ENCODE peak calls at places on chromosome 6, in seven cellular contexts. Z is right lobe of liver; E is heart left ventricle; F is naive thymus-derived CD4-positive, alpha-beta T cell; S is right cardiac atrium; M is CD4-positive, CD25-positive, alpha-beta regulatory T cell; H is upper lobe of right lung. P is an unnamed sample.

GRCh38 chr6:133130863-133131262 is 110.3 kb upstream of the EYA4 start:
- ATAC-seq in M (no peak), E (peak; percentile 98), F (no peak), H (peak; percentile 91), S (peak; percentile 97), Z (peak; percentile 29), P (peak; percentile 71)

GRCh38 chr6:43125119-43125518 is 46.0 kb upstream of the SRF start:
- ATAC-seq in F (no peak), M (no peak), Z (no peak), H (no peak), E (no peak), S (no peak), P (no peak)

GRCh38 chr6:163818719-163819118 is 404.2 kb downstream of the QKI start:
- ATAC-seq in H (no peak), E (no peak), M (no peak), S (no peak), F (no peak), Z (no peak), P (no peak)

GRCh38 chr6:96760153-96760687 is 77.1 kb downstream of the GPR63 start:
- ATAC-seq in E (no peak), S (no peak), F (no peak), Z (no peak), H (no peak), M (no peak), P (no peak)

GRCh38 chr6:16624631-16625299 is 136.5 kb downstream of the ATXN1 start:
- ATAC-seq in E (no peak), Z (no peak), S (no peak), M (no peak), F (no peak), H (no peak), P (no peak)

GRCh38 chr6:56904068-56904467 is 50.8 kb upstream of the BEND6 start:
- ATAC-seq in S (no peak), F (no peak), M (no peak), Z (no peak), E (no peak), H (no peak), P (no peak)

GRCh38 chr6:170245233-170245992 is 45.5 kb downstream of the DLL1 start:
- ATAC-seq in M (no peak), Z (no peak), S (no peak), F (no peak), E (no peak), H (no peak), P (no peak)

GRCh38 chr6:136599324-136600011 is 49.2 kb upstream of the MAP7 start:
- ATAC-seq in Z (no peak), S (no peak), H (no peak), M (no peak), E (peak; percentile 36), F (no peak), P (no peak)

GRCh38 chr6:39952170-39952569 is 17.9 kb upstream of the MOCS1 start:
- ATAC-seq in E (peak; percentile 69), M (no peak), S (peak; percentile 79), H (no peak), Z (peak; percentile 30), F (no peak), P (peak; percentile 34)

GRCh38 chr6:168157272-168158007 is 78.4 kb upstream of the FRMD1 start:
- ATAC-seq in F (no peak), H (no peak), E (no peak), M (no peak), S (peak; percentile 35), Z (no peak), P (peak; percentile 53)

GRCh38 chr6:148770408-148771211 is 23.8 kb downstream of the UST start:
- ATAC-seq in F (no peak), Z (no peak), M (peak; percentile 22), H (peak; percentile 43), S (no peak), E (no peak), P (no peak)

GRCh38 chr6:28634406-28634757 is 108.7 kb downstream of the GPX5 start:
- ATAC-seq in M (no peak), E (no peak), S (no peak), F (no peak), H (no peak), Z (no peak), P (no peak)

GRCh38 chr6:46104209-46104608 is 25.6 kb upstream of the ENPP4 start:
- ATAC-seq in H (no peak), M (no peak), F (no peak), S (no peak), Z (no peak), E (no peak), P (no peak)

GRCh38 chr6:32794510-32794909 is 22.3 kb downstream of the HLA-DOB start:
- ATAC-seq in S (no peak), Z (peak; percentile 10), F (peak; percentile 77), H (peak; percentile 75), E (peak; percentile 73), M (peak; percentile 27), P (no peak)

GRCh38 chr6:111243095-111243494 is 155.8 kb downstream of the SLC16A10 start:
- ATAC-seq in F (no peak), S (no peak), E (no peak), M (no peak), H (no peak), Z (no peak), P (no peak)

GRCh38 chr6:14674867-14675648 is 557.5 kb downstream of the CD83 start:
- ATAC-seq in H (no peak), E (no peak), Z (no peak), F (no peak), S (no peak), M (no peak), P (no peak)

GRCh38 chr6:21390537-21391213 is 202.9 kb upstream of the SOX4 start:
- ATAC-seq in S (no peak), M (no peak), Z (no peak), E (no peak), H (no peak), F (no peak), P (no peak)

GRCh38 chr6:27611451-27611850 is 138.5 kb upstream of the ZNF184 start:
- ATAC-seq in E (no peak), M (no peak), F (no peak), S (no peak), Z (no peak), H (no peak), P (no peak)

GRCh38 chr6:27604986-27605385 is 132.1 kb upstream of the ZNF184 start:
- ATAC-seq in F (no peak), H (no peak), E (no peak), S (no peak), Z (no peak), M (no peak), P (no peak)

GRCh38 chr6:27605401-27606342 is 132.8 kb upstream of the ZNF184 start:
- ATAC-seq in S (no peak), H (no peak), F (no peak), M (no peak), Z (no peak), E (no peak), P (no peak)

DNA sequence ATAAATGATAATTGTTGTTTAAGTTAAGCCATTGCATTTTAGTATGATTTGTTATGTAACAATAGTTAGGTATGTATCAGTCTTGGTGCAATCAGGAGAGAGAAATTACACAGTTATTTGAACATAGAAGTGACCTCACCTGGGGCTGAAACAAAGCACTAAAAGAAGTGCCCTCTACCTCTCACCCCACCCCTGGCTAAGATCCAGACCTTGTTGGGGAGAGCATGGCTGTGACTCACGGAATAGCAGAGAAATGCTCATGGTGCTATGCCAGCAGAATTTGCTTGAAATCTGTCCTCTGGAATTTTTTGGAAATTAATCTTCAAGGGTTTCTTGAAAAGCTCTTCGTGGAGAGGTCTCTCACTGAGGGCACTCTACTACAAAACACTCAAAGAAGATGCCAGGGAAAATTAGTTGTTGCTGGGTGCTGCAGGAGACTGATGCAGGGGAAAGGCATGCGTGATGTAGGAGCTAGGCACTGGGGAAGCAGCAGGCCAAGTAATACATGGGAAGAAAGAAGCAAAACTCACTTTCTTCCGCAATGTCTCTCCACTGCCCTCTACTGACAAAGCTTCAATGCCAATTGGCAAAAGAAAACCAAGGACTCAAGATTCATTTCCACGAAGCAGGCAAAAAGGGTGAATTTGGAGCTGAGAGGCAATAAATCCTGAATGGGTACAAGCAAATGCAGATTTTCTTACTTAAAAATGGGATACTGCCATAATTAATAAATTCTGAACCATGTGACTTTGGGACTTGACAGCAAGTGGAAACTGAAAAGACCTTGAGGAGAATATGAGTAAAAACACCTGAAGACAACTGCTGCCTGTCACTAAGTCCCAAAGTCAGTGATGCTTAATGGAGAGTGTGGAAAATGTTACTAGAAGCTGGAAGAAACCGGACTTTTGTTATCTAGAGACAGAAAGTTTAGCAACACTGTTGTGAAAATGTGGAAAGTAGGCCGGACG is 136.3 kb upstream of the ZNF184 start:
- ATAC-seq in M (no peak), Z (peak; percentile 47), F (no peak), S (no peak), H (peak; percentile 74), E (no peak), P (no peak)
- H3K27me3 ChIP-seq in M (peaks cover 26% of the 10 kb centered on the region), Z (peaks cover 4% of the 10 kb centered on the region), F (peaks cover 7% of the 10 kb centered on the region), S (no peaks in the 10 kb centered on the region), H (peaks cover 43% of the 10 kb centered on the region), E (peaks cover 41% of the 10 kb centered on the region), P (peaks cover 87% of the 10 kb centered on the region)

GRCh38 chr6:10412948-10413849 is 1.7 kb downstream of the TFAP2A start:
- ATAC-seq in M (no peak), S (no peak), E (peak; percentile 35), Z (no peak), F (peak; percentile 2), H (peak; percentile 69), P (peak; percentile 5)

GRCh38 chr6:10411915-10412164 is 3.0 kb downstream of the TFAP2A start:
- ATAC-seq in H (no peak), S (peak; percentile 46), F (peak; percentile 15), Z (no peak), M (peak; percentile 11), E (peak; percentile 37), P (no peak)

GRCh38 chr6:10413850-10414765 is 766 bp downstream of the TFAP2A start:
- ATAC-seq in F (no peak), H (no peak), E (no peak), M (no peak), S (no peak), Z (no peak), P (no peak)

GRCh38 chr6:10411131-10411914 is 3.6 kb downstream of the TFAP2A start:
- ATAC-seq in F (peak; percentile 20), S (peak; percentile 15), H (no peak), M (no peak), Z (peak; percentile 22), E (no peak), P (no peak)

GRCh38 chr6:10412165-10412947 is 2.5 kb downstream of the TFAP2A start:
- ATAC-seq in Z (peak; percentile 71), F (peak; percentile 69), E (peak; percentile 62), S (peak; percentile 62), M (peak; percentile 29), H (peak; percentile 59), P (peak; percentile 52)
- H3K27me3 ChIP-seq in Z (peaks cover 52% of the 10 kb centered on the region), F (peaks cover 32% of the 10 kb centered on the region), E (peaks cover 95% of the 10 kb centered on the region), S (peaks cover 2% of the 10 kb centered on the region), M (peaks cover 46% of the 10 kb centered on the region), H (peaks cover 94% of the 10 kb centered on the region), P (peaks cover 100% of the 10 kb centered on the region)

DNA sequence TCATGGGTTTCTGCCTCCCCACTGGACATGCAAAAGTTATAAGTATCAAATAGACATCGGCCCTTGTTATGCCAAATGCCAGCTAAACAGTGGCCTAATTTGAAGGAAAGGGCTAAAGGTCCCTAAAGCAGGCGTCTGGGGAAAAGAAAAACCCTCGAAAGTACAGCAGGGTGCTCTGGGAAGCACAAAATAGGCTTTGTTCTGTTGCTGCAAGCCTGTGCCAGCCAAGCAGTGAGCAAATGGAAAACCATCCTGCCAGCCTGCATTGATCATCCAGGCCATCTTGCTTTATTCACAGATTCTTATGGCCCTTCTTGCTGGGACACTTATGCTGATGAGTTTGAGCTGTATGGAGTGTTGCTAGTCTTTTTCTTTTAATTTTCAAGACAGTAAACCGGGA is 62.2 kb upstream of the PLEKHG1 start:
- ATAC-seq in S (no peak), F (no peak), M (no peak), Z (no peak), H (no peak), E (no peak), P (no peak)
- H3K27me3 ChIP-seq in S (no peaks in the 10 kb centered on the region), F (no peaks in the 10 kb centered on the region), M (peaks cover 4% of the 10 kb centered on the region), Z (no peaks in the 10 kb centered on the region), H (no peaks in the 10 kb centered on the region), E (no peaks in the 10 kb centered on the region), P (no peaks in the 10 kb centered on the region)

GRCh38 chr6:366389-366788 is 25.2 kb upstream of the IRF4 start:
- ATAC-seq in H (no peak), S (no peak), M (no peak), E (no peak), Z (no peak), F (no peak), P (no peak)
- H3K27me3 ChIP-seq in H (peaks cover 30% of the 10 kb centered on the region), S (no peaks in the 10 kb centered on the region), M (no peaks in the 10 kb centered on the region), E (no peaks in the 10 kb centered on the region), Z (peaks cover 3% of the 10 kb centered on the region), F (no peaks in the 10 kb centered on the region), P (peaks cover 77% of the 10 kb centered on the region)

P was measured in gastroesophageal sphincter.